ENCODE peak calls at places on chromosome 3, in nine cellular contexts. T, B, K, O, M, S, L, A and U are unnamed samples.
A peak's percentile ranks its signal among the peaks of the same experiment; 100 is the strongest.

GRCh38 chr3:72445827-72446405 is 402.3 kb downstream of the SHQ1 start:
- DNase-seq in T (peak; percentile 25), B (no peak), K (no peak), O (no peak), M (no peak), S (no peak), L (no peak), A (no peak), U (no peak)

GRCh38 chr3:54120657-54121403 is 1.5 kb upstream of the CACNA2D3 start:
- DNase-seq in T (no peak), B (no peak), K (no peak), O (no peak), M (peak; percentile 32), S (no peak), L (peak; percentile 11), A (no peak), U (no peak)

GRCh38 chr3:154170300-154170699 is 49.1 kb downstream of the ARHGEF26 start:
- DNase-seq in T (no peak), B (no peak), K (no peak), O (no peak), M (no peak), S (no peak), L (no peak), A (no peak), U (no peak)

GRCh38 chr3:111534701-111535100 is 7.3 kb upstream of the CD96 start:
- DNase-seq in T (no peak), B (no peak), K (no peak), O (no peak), M (peak; percentile 37), S (no peak), L (no peak), A (no peak), U (no peak)

GRCh38 chr3:148727242-148727641 is 29.5 kb downstream of the AGTR1 start:
- DNase-seq in T (no peak), B (no peak), K (no peak), O (no peak), M (peak; percentile 13), S (no peak), L (peak; percentile 45), A (no peak), U (peak; percentile 57)

GRCh38 chr3:43512749-43513404 is 108.9 kb downstream of the ANO10 start:
- DNase-seq in T (no peak), B (no peak), K (no peak), O (no peak), M (no peak), S (no peak), L (no peak), A (no peak), U (no peak)

GRCh38 chr3:13077431-13078157 is 4.4 kb upstream of the IQSEC1 start:
- DNase-seq in T (no peak), B (peak; percentile 29), K (no peak), O (no peak), M (no peak), S (no peak), L (peak; percentile 79), A (no peak), U (no peak)

GRCh38 chr3:156359337-156359736 is 195.6 kb downstream of the SSR3 start:
- DNase-seq in T (no peak), B (no peak), K (no peak), O (no peak), M (no peak), S (no peak), L (no peak), A (no peak), U (no peak)

GRCh38 chr3:171384101-171384891 is 75.9 kb downstream of the TNIK start:
- DNase-seq in T (no peak), B (no peak), K (no peak), O (no peak), M (no peak), S (no peak), L (no peak), A (no peak), U (peak; percentile 38)

GRCh38 chr3:139534992-139535879 is 4.3 kb downstream of the RBP1 start:
- DNase-seq in T (no peak), B (no peak), K (no peak), O (no peak), M (peak; percentile 95), S (no peak), L (no peak), A (no peak), U (no peak)